ENCODE peak calls at places on chromosomes 2 and 18, in four cellular contexts. U is heart left ventricle; O is NCI-H345; X is stimulated activated CD4-positive, alpha-beta T cell treated with anti-CD3 and anti-CD28 coated beads, Interleukin-4, amount 100 ng/mL, for 1 hour. L is an unnamed sample.

GRCh38 chr2:145007673-145008263 is 487.8 kb upstream of the ZEB2 start:
- DNase-seq in U (peak), O (no peak), X (no peak), L (no peak)

GRCh38 chr2:196783431-196784094 is 15.9 kb downstream of the GTF3C3 start:
- DNase-seq in U (no peak), O (no peak), X (no peak), L (no peak)

GRCh38 chr2:43041167-43041566 is 185.2 kb downstream of the ZFP36L2 start:
- DNase-seq in U (no peak), O (no peak), X (no peak), L (no peak)

GRCh38 chr2:47172922-47173695 is 18.0 kb upstream of the STPG4 start:
- DNase-seq in U (no peak), O (no peak), X (no peak), L (no peak)

GRCh38 chr18:70598406-70598805 is 309.6 kb downstream of the SOCS6 start:
- DNase-seq in U (no peak), O (no peak), X (no peak), L (no peak)

GRCh38 chr2:222982010-222982908 is 69.7 kb upstream of the KCNE4 start:
- DNase-seq in U (peak), O (peak), X (no peak), L (peak)

GRCh38 chr2:237500681-237501424 is 13.8 kb downstream of the MLPH start:
- DNase-seq in U (no peak), O (no peak), X (no peak), L (no peak)

GRCh38 chr18:24540896-24541295 is 80.5 kb downstream of the HRH4 start:
- DNase-seq in U (no peak), O (no peak), X (no peak), L (no peak)

GRCh38 chr2:12694990-12695774 is 21.6 kb upstream of the TRIB2 start:
- DNase-seq in U (no peak), O (no peak), X (no peak), L (peak)

GRCh38 chr18:70452501-70452900 is 163.7 kb downstream of the SOCS6 start:
- DNase-seq in U (no peak), O (no peak), X (no peak), L (no peak)

GRCh38 chr2:70069049-70069448 is 18.2 kb upstream of the PCBP1 start:
- DNase-seq in U (no peak), O (no peak), X (peak), L (peak)

GRCh38 chr2:99900589-99900988 is 241.8 kb downstream of the AFF3 start:
- DNase-seq in U (peak), O (no peak), X (no peak), L (no peak)

GRCh38 chr2:221109552-221109951 is 462.6 kb downstream of the EPHA4 start:
- DNase-seq in U (no peak), O (no peak), X (no peak), L (no peak)

GRCh38 chr18:27750014-27750413 is 426.9 kb downstream of the CDH2 start:
- DNase-seq in U (no peak), O (peak), X (no peak), L (peak)

GRCh38 chr18:74498712-74499629 is 2.8 kb downstream of the CNDP2 start:
- DNase-seq in U (peak), O (no peak), X (peak), L (peak)

GRCh38 chr18:76493213-76494107 is 1.6 kb downstream of the ZNF516 start:
- DNase-seq in U (no peak), O (peak), X (no peak), L (peak)

GRCh38 chr2:71905205-71905604 is 242.5 kb downstream of the CYP26B1 start:
- DNase-seq in U (no peak), O (no peak), X (no peak), L (no peak)

GRCh38 chr2:189298038-189298437 is 118.5 kb upstream of the COL5A2 start:
- DNase-seq in U (no peak), O (no peak), X (no peak), L (no peak)

GRCh38 chr18:24702001-24702400 is 241.6 kb downstream of the HRH4 start:
- DNase-seq in U (no peak), O (no peak), X (no peak), L (no peak)

GRCh38 chr2:111235192-111235591 is 114.5 kb downstream of the BCL2L11 start:
- DNase-seq in U (no peak), O (no peak), X (no peak), L (no peak)

GRCh38 chr2:151025816-151026215 is 235.8 kb downstream of the RBM43 start:
- DNase-seq in U (no peak), O (no peak), X (no peak), L (no peak)

GRCh38 chr2:38187416-38188127 is 111.6 kb upstream of the CYP1B1 start:
- DNase-seq in U (peak), O (peak), X (no peak), L (no peak)

GRCh38 chr18:79765491-79766245 is 32.1 kb upstream of the KCNG2 start:
- DNase-seq in U (no peak), O (no peak), X (no peak), L (no peak)

GRCh38 chr2:165820296-165820695 is 26.2 kb upstream of the GALNT3 start:
- DNase-seq in U (no peak), O (no peak), X (no peak), L (no peak)

GRCh38 chr2:45180033-45180746 is 170.9 kb upstream of the SIX2 start:
- DNase-seq in U (no peak), O (no peak), X (no peak), L (no peak)

GRCh38 chr18:73979742-73980141 is 167.9 kb downstream of the FBXO15 start:
- DNase-seq in U (no peak), O (no peak), X (no peak), L (no peak)

GRCh38 chr2:16214391-16214790 is 274.0 kb downstream of the MYCN start:
- DNase-seq in U (no peak), O (no peak), X (no peak), L (no peak)

GRCh38 chr2:160696061-160696452 is 202.4 kb upstream of the RBMS1 start:
- DNase-seq in U (no peak), O (no peak), X (no peak), L (no peak)

GRCh38 chr2:239152916-239153305 is 247.9 kb downstream of the HDAC4 start:
- DNase-seq in U (peak), O (no peak), X (no peak), L (no peak)

GRCh38 chr2:141929331-141930252 is 201.2 kb downstream of the LRP1B start:
- DNase-seq in U (no peak), O (no peak), X (no peak), L (no peak)

GRCh38 chr2:85433511-85434089 is 15.1 kb downstream of the SH2D6 start:
- DNase-seq in U (peak), O (no peak), X (no peak), L (no peak)

GRCh38 chr2:233010569-233011267 is 2.3 kb downstream of the NGEF start:
- DNase-seq in U (no peak), O (no peak), X (no peak), L (no peak)

GRCh38 chr2:164110518-164110917 is 374.7 kb upstream of the FIGN start:
- DNase-seq in U (no peak), O (no peak), X (no peak), L (no peak)

GRCh38 chr2:229660951-229661350 is 53.4 kb downstream of the DNER start:
- DNase-seq in U (no peak), O (no peak), X (no peak), L (no peak)

GRCh38 chr18:13269599-13270011 is 51.0 kb downstream of the LDLRAD4 start:
- DNase-seq in U (peak), O (no peak), X (peak), L (no peak)

L was measured in GM12865.